ENCODE peak calls at places on chromosomes 5 and 9, in nine cellular contexts. I is A549, L is transverse colon, S is stomach, N is H1, H is suprapubic skin, U is esophagus muscularis mucosa, D is tibial nerve, W is K562. R is an unnamed sample.

GRCh38 chr5:56803894-56804293 is 11.5 kb upstream of the MAP3K1 start:
- DNase-seq in I (no peak), S (no peak), H (no peak), L (no peak), D (no peak), U (no peak), N (no peak), W (no peak), R (no peak)

GRCh38 chr5:174917976-174918554 is 193.7 kb downstream of the MSX2 start:
- DNase-seq in H (no peak), I (no peak), U (peak), L (no peak), S (no peak), W (no peak), N (no peak), D (no peak), R (no peak)

GRCh38 chr5:124408738-124409453 is 337.5 kb downstream of the ZNF608 start:
- DNase-seq in I (no peak), D (no peak), H (no peak), L (no peak), U (no peak), S (no peak), N (no peak), W (no peak), R (no peak)

GRCh38 chr9:127539259-127539981 is 72.7 kb upstream of the STXBP1 start:
- DNase-seq in U (no peak), S (no peak), D (no peak), N (no peak), H (no peak), I (no peak), W (peak), L (no peak), R (no peak)

GRCh38 chr9:93003552-93004407 is 54.7 kb upstream of the SUSD3 start:
- DNase-seq in H (no peak), W (peak), I (peak), L (peak), D (no peak), U (peak), N (no peak), S (peak), R (peak)

GRCh38 chr9:1400983-1401382 is 350.8 kb downstream of the DMRT2 start:
- DNase-seq in H (no peak), N (no peak), I (no peak), D (no peak), U (no peak), L (no peak), S (no peak), W (no peak), R (no peak)

GRCh38 chr9:78026416-78026815 is 5.2 kb downstream of the GNAQ start:
- DNase-seq in I (no peak), S (no peak), H (no peak), U (no peak), L (no peak), W (peak), N (no peak), D (no peak), R (no peak)

GRCh38 chr5:149141957-149142851 is 911 bp downstream of the ABLIM3 start:
- DNase-seq in D (peak), H (no peak), S (no peak), W (no peak), U (peak), I (no peak), L (no peak), N (no peak), R (no peak)

GRCh38 chr9:2311920-2312319 is 296.8 kb downstream of the SMARCA2 start:
- DNase-seq in L (no peak), N (no peak), D (no peak), H (no peak), W (no peak), S (no peak), I (no peak), U (no peak), R (no peak)

GRCh38 chr9:124693403-124693802 is 77.7 kb downstream of the NR6A1 start:
- DNase-seq in W (no peak), N (no peak), D (no peak), S (no peak), I (no peak), U (no peak), H (no peak), L (no peak), R (no peak)

GRCh38 chr5:171675511-171675910 is 110.1 kb upstream of the SMIM23 start:
- DNase-seq in N (no peak), U (no peak), D (no peak), W (no peak), S (no peak), H (no peak), I (no peak), L (no peak), R (no peak)

GRCh38 chr9:91486699-91487497 is 63.3 kb upstream of the NFIL3 start:
- DNase-seq in H (no peak), I (no peak), L (no peak), U (no peak), D (no peak), N (no peak), S (no peak), W (peak), R (no peak)

GRCh38 chr5:65809817-65810531 is 88.0 kb downstream of the NLN start:
- DNase-seq in L (peak), S (peak), D (peak), W (peak), H (no peak), U (no peak), N (no peak), I (peak), R (peak)

GRCh38 chr9:110125207-110125751 is 82.7 kb downstream of the C9orf152 start:
- DNase-seq in W (no peak), L (peak), N (peak), D (peak), U (peak), S (peak), I (peak), H (peak), R (peak)

GRCh38 chr9:97109194-97109811 is 70.4 kb upstream of the CTSV start:
- DNase-seq in I (peak), S (peak), N (peak), D (no peak), U (no peak), W (peak), L (peak), H (no peak), R (no peak)

GRCh38 chr5:59529286-59529685 is 364.2 kb downstream of the PDE4D start:
- DNase-seq in N (no peak), W (no peak), H (no peak), U (no peak), D (no peak), L (no peak), S (no peak), I (no peak), R (no peak)

GRCh38 chr5:106418196-106418595 is 1252.5 kb downstream of the EFNA5 start:
- DNase-seq in N (no peak), S (no peak), W (no peak), D (no peak), H (no peak), U (no peak), L (no peak), I (no peak), R (no peak)

GRCh38 chr5:169009171-169009570 is 291.8 kb downstream of the SLIT3 start:
- DNase-seq in L (no peak), I (peak), H (no peak), W (no peak), U (no peak), D (no peak), S (no peak), N (no peak), R (no peak)

GRCh38 chr9:75414367-75415160 is 326.2 kb downstream of the OSTF1 start:
- DNase-seq in I (no peak), U (no peak), H (no peak), L (no peak), S (no peak), D (no peak), N (no peak), W (no peak), R (no peak)

GRCh38 chr5:8663374-8663773 is 794.4 kb downstream of the MTRR start:
- DNase-seq in H (no peak), L (no peak), U (no peak), W (no peak), D (no peak), S (no peak), N (no peak), I (no peak), R (no peak)

GRCh38 chr9:112360047-112360804 is 19.7 kb upstream of the HSDL2 start:
- DNase-seq in I (no peak), S (no peak), L (no peak), W (no peak), D (no peak), U (no peak), N (no peak), H (no peak), R (no peak)

GRCh38 chr9:123327697-123328100 is 28.3 kb upstream of the CRB2 start:
- DNase-seq in S (peak), W (no peak), I (no peak), L (peak), U (no peak), H (no peak), D (no peak), N (no peak), R (no peak)

GRCh38 chr9:129382281-129383004 is 204.4 kb upstream of the IER5L start:
- DNase-seq in I (no peak), N (no peak), L (no peak), U (no peak), D (no peak), H (no peak), S (no peak), W (no peak), R (no peak)

GRCh38 chr5:10424124-10424731 is 17.5 kb upstream of the ROPN1L start:
- DNase-seq in N (no peak), S (no peak), D (no peak), U (no peak), L (no peak), H (no peak), I (peak), W (peak), R (no peak)

GRCh38 chr5:148397968-148398595 is 14.3 kb downstream of the FBXO38 start:
- DNase-seq in N (peak), I (no peak), D (no peak), W (peak), S (no peak), L (no peak), H (no peak), U (no peak), R (no peak)

GRCh38 chr5:137147346-137147745 is 351.8 kb downstream of the SPOCK1 start:
- DNase-seq in W (no peak), H (no peak), U (no peak), D (no peak), N (no peak), S (no peak), L (no peak), I (no peak), R (no peak)

GRCh38 chr9:106859957-106860715 is 2.8 kb upstream of the ZNF462 start:
- DNase-seq in N (no peak), I (peak), W (no peak), L (peak), S (no peak), H (peak), D (no peak), U (no peak), R (peak)

GRCh38 chr5:139650689-139651501 is 2.7 kb downstream of the CXXC5 start:
- DNase-seq in H (no peak), L (peak), U (no peak), S (peak), D (no peak), W (peak), I (peak), N (no peak), R (no peak)

GRCh38 chr9:27348785-27349489 is 52.0 kb upstream of the EQTN start:
- DNase-seq in N (no peak), I (no peak), L (no peak), S (no peak), W (no peak), U (no peak), D (no peak), H (no peak), R (no peak)

GRCh38 chr9:129283705-129284606 is 105.9 kb upstream of the IER5L start:
- DNase-seq in I (no peak), S (no peak), H (peak), L (no peak), W (no peak), U (peak), D (peak), N (no peak), R (peak)

GRCh38 chr5:39058178-39058577 is 16.0 kb downstream of the RICTOR start:
- DNase-seq in L (no peak), W (no peak), S (no peak), N (no peak), D (no peak), H (no peak), I (no peak), U (no peak), R (no peak)

GRCh38 chr9:128055222-128056040 is 11.7 kb downstream of the NAIF1 start:
- DNase-seq in S (peak), H (peak), I (no peak), L (peak), N (no peak), D (no peak), U (no peak), W (no peak), R (peak)

GRCh38 chr5:40307920-40308319 is 371.8 kb upstream of the PTGER4 start:
- DNase-seq in U (no peak), W (no peak), D (no peak), S (no peak), N (no peak), I (no peak), H (no peak), L (no peak), R (no peak)

GRCh38 chr9:76729980-76730737 is 34.1 kb upstream of the PCA3 start:
- DNase-seq in H (no peak), S (no peak), I (no peak), L (no peak), D (no peak), W (no peak), U (peak), N (no peak), R (no peak)

GRCh38 chr5:178524093-178524882 is 65.9 kb downstream of the COL23A1 start:
- DNase-seq in W (no peak), H (no peak), D (no peak), U (no peak), S (no peak), N (no peak), L (no peak), I (no peak), R (no peak)

GRCh38 chr5:154486427-154486866 is 8.4 kb upstream of the HAND1 start:
- DNase-seq in U (no peak), D (no peak), W (no peak), S (no peak), L (no peak), I (no peak), H (peak), N (no peak), R (no peak)

GRCh38 chr5:68225911-68226563 is 10.5 kb downstream of the PIK3R1 start:
- DNase-seq in I (no peak), L (peak), D (no peak), H (no peak), S (no peak), W (peak), N (no peak), U (no peak), R (no peak)

GRCh38 chr9:72304538-72304937 is 60.5 kb downstream of the ZFAND5 start:
- DNase-seq in W (no peak), N (no peak), L (no peak), S (no peak), H (no peak), D (no peak), I (no peak), U (no peak), R (no peak)

GRCh38 chr9:72300884-72301283 is 64.1 kb downstream of the ZFAND5 start:
- DNase-seq in L (no peak), U (no peak), D (no peak), S (no peak), W (no peak), I (no peak), N (no peak), H (no peak), R (no peak)

GRCh38 chr9:72306771-72307170 is 58.2 kb downstream of the ZFAND5 start:
- DNase-seq in N (no peak), L (no peak), D (no peak), W (no peak), U (no peak), I (no peak), H (no peak), S (no peak), R (no peak)

GRCh38 chr9:72309366-72310133 is 55.5 kb downstream of the ZFAND5 start:
- DNase-seq in U (no peak), W (no peak), L (no peak), H (no peak), N (no peak), S (no peak), D (no peak), I (peak), R (no peak)

GRCh38 chr9:72305102-72305546 is 59.9 kb downstream of the ZFAND5 start:
- DNase-seq in S (peak), L (peak), D (no peak), U (peak), I (peak), W (peak), H (no peak), N (peak), R (peak)
- TF ChIP-seq EP300 in S (no peak), L (no peak), D (peak), U (no peak), I (no peak), W (no peak), H (no peak), N (no peak), R (no peak)

DNA sequence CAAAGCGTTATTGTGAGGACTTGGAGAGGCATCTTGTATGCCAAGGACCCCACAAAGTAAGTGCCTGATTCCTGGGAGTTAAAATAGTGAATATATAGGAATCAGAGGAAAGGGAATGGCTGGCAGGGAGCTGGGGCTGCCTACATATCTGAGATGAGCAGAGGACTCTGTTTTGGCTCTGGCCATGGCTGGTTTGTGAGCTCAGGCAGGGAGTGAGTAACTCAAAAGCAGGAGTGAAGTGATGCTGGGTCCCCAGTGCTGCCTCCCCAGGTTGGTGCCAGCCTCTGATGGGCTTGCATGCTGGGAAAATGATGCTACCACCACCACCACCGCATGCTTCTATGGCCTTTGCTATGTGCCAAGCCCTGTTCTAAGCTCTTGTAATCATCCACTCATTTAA is 246.0 kb upstream of the MVB12B start:
- DNase-seq in I (no peak), N (no peak), W (no peak), L (no peak), S (no peak), H (no peak), D (no peak), U (no peak), R (no peak)
- TF ChIP-seq POLR2A in I (no peak), N (no peak), W (no peak), L (no peak), S (no peak), H (no peak), D (no peak), U (no peak), R (no peak)

GRCh38 chr9:89404074-89404473 is 85.8 kb downstream of the SECISBP2 start:
- DNase-seq in N (no peak), W (no peak), H (no peak), U (no peak), L (no peak), D (no peak), I (no peak), S (no peak), R (no peak)
- H3K27ac ChIP-seq in N (no peak), W (no peak), H (no peak), U (no peak), L (no peak), D (no peak), I (no peak), S (no peak), R (no peak)

GRCh38 chr5:99033014-99033931 is 104.5 kb upstream of the CHD1 start:
- DNase-seq in D (no peak), W (peak), U (no peak), S (no peak), L (no peak), I (no peak), H (no peak), N (no peak), R (no peak)
- TF ChIP-seq EP300 in D (no peak), W (no peak), U (no peak), S (no peak), L (no peak), I (no peak), H (no peak), N (no peak), R (no peak)

GRCh38 chr5:132488590-132488989 is 2.0 kb downstream of the IRF1 start:
- DNase-seq in U (no peak), I (no peak), N (no peak), D (no peak), S (no peak), W (no peak), H (no peak), L (no peak), R (no peak)

GRCh38 chr5:132486318-132487094 is 4.1 kb downstream of the IRF1 start:
- DNase-seq in D (no peak), I (no peak), U (no peak), S (peak), L (peak), W (no peak), H (peak), N (no peak), R (peak)

GRCh38 chr5:132487095-132487428 is 3.5 kb downstream of the IRF1 start:
- DNase-seq in D (no peak), W (no peak), U (no peak), L (peak), I (no peak), S (no peak), H (no peak), N (no peak), R (peak)

GRCh38 chr5:132489051-132489770 is 1.4 kb downstream of the IRF1 start:
- DNase-seq in S (peak), N (no peak), U (peak), H (no peak), I (no peak), W (no peak), L (peak), D (no peak), R (peak)

GRCh38 chr5:132487841-132488555 is 2.6 kb downstream of the IRF1 start:
- DNase-seq in L (peak), W (no peak), S (peak), D (no peak), H (no peak), N (no peak), U (peak), I (no peak), R (peak)
- TF ChIP-seq POLR2A in L (no peak), W (no peak), S (no peak), D (no peak), H (no peak), N (no peak), U (no peak), I (no peak), R (no peak)

GRCh38 chr9:101485873-101486692 is 47.6 kb upstream of the RNF20 start:
- DNase-seq in L (peak), U (no peak), I (peak), H (no peak), S (peak), W (peak), N (peak), D (no peak), R (peak)

GRCh38 chr9:101486693-101487442 is 46.8 kb upstream of the RNF20 start:
- DNase-seq in D (no peak), N (peak), S (peak), W (peak), I (peak), U (no peak), H (peak), L (peak), R (peak)

GRCh38 chr9:101484046-101484445 is 48.5 kb upstream of the ALDOB start:
- DNase-seq in N (no peak), S (no peak), U (no peak), L (no peak), I (no peak), H (no peak), W (no peak), D (no peak), R (no peak)

GRCh38 chr9:101487443-101487855 is 46.2 kb upstream of the RNF20 start:
- DNase-seq in H (no peak), L (no peak), S (no peak), D (no peak), I (no peak), W (no peak), N (no peak), U (no peak), R (no peak)
- H3K27ac ChIP-seq in H (peak), L (peak), S (peak), D (peak), I (peak), W (peak), N (no peak), U (peak), R (peak)

R was measured in ovary.